ENCODE peak calls at places on chromosomes 11 and 22, in six cellular contexts. One of them, this sample, is unnamed.

GRCh38 chr11:15947681-15948648 is 408.4 kb downstream of the SOX6 start:
- DNase-seq in GM03348: no peak
- DNase-seq in lower leg skin: no peak
- DNase-seq in HEK293T: no peak
- DNase-seq in T-helper 1 cell: no peak
- DNase-seq in NCI-H2029 treated with DMSO at 0.1 percent for 48 hours: no peak
- DNase-seq in this sample: no peak

GRCh38 chr22:31954535-31955326 is 10.4 kb downstream of the YWHAH start:
- DNase-seq in GM03348: no peak
- DNase-seq in NCI-H2029 treated with DMSO at 0.1 percent for 48 hours: no peak
- DNase-seq in lower leg skin: peak
- DNase-seq in T-helper 1 cell: no peak
- DNase-seq in HEK293T: no peak
- DNase-seq in this sample: no peak

GRCh38 chr22:32788884-32789624 is 12.5 kb upstream of the TIMP3 start:
- DNase-seq in HEK293T: no peak
- DNase-seq in GM03348: peak
- DNase-seq in NCI-H2029 treated with DMSO at 0.1 percent for 48 hours: no peak
- DNase-seq in T-helper 1 cell: no peak
- DNase-seq in lower leg skin: no peak
- DNase-seq in this sample: no peak

GRCh38 chr11:19218216-19218615 is 16.4 kb upstream of the CSRP3 start:
- DNase-seq in HEK293T: no peak
- DNase-seq in T-helper 1 cell: no peak
- DNase-seq in GM03348: no peak
- DNase-seq in NCI-H2029 treated with DMSO at 0.1 percent for 48 hours: no peak
- DNase-seq in lower leg skin: peak
- DNase-seq in this sample: no peak

GRCh38 chr11:114171257-114172054 is 111.9 kb downstream of the ZBTB16 start:
- DNase-seq in NCI-H2029 treated with DMSO at 0.1 percent for 48 hours: no peak
- DNase-seq in GM03348: no peak
- DNase-seq in HEK293T: no peak
- DNase-seq in T-helper 1 cell: no peak
- DNase-seq in lower leg skin: peak
- DNase-seq in this sample: peak

GRCh38 chr22:41544671-41545476 is 604 bp upstream of the POLR3H start:
- DNase-seq in NCI-H2029 treated with DMSO at 0.1 percent for 48 hours: no peak
- DNase-seq in T-helper 1 cell: no peak
- DNase-seq in HEK293T: no peak
- DNase-seq in GM03348: no peak
- DNase-seq in lower leg skin: no peak
- DNase-seq in this sample: no peak

GRCh38 chr11:105177658-105178057 is 38.1 kb upstream of the CARD18 start:
- DNase-seq in T-helper 1 cell: no peak
- DNase-seq in HEK293T: no peak
- DNase-seq in GM03348: peak
- DNase-seq in NCI-H2029 treated with DMSO at 0.1 percent for 48 hours: no peak
- DNase-seq in lower leg skin: no peak
- DNase-seq in this sample: no peak

GRCh38 chr11:77213029-77213579 is 85.1 kb downstream of the MYO7A start:
- DNase-seq in HEK293T: no peak
- DNase-seq in lower leg skin: no peak
- DNase-seq in GM03348: no peak
- DNase-seq in NCI-H2029 treated with DMSO at 0.1 percent for 48 hours: no peak
- DNase-seq in T-helper 1 cell: no peak
- DNase-seq in this sample: no peak

GRCh38 chr22:22546490-22546889 is 12.6 kb downstream of the PRAME start:
- DNase-seq in NCI-H2029 treated with DMSO at 0.1 percent for 48 hours: no peak
- DNase-seq in GM03348: no peak
- DNase-seq in lower leg skin: peak
- DNase-seq in HEK293T: no peak
- DNase-seq in T-helper 1 cell: no peak
- DNase-seq in this sample: no peak

GRCh38 chr11:65640483-65641207 is 2.7 kb downstream of the SIPA1 start:
- DNase-seq in HEK293T: no peak
- DNase-seq in GM03348: no peak
- DNase-seq in T-helper 1 cell: no peak
- DNase-seq in NCI-H2029 treated with DMSO at 0.1 percent for 48 hours: no peak
- DNase-seq in lower leg skin: no peak
- DNase-seq in this sample: peak

GRCh38 chr22:30305906-30306628 is 16.8 kb upstream of the CASTOR1 start:
- DNase-seq in T-helper 1 cell: no peak
- DNase-seq in NCI-H2029 treated with DMSO at 0.1 percent for 48 hours: no peak
- DNase-seq in GM03348: no peak
- DNase-seq in lower leg skin: no peak
- DNase-seq in HEK293T: no peak
- DNase-seq in this sample: no peak

GRCh38 chr11:129453293-129453721 is 77.7 kb downstream of the BARX2 start:
- DNase-seq in T-helper 1 cell: no peak
- DNase-seq in GM03348: no peak
- DNase-seq in lower leg skin: no peak
- DNase-seq in NCI-H2029 treated with DMSO at 0.1 percent for 48 hours: no peak
- DNase-seq in HEK293T: no peak
- DNase-seq in this sample: no peak